ENCODE peak calls at places on chromosome 7, in four cellular contexts. O is K562, P is HL-60, D is GM12878. N is an unnamed sample.

GRCh38 chr7:8938036-8938435 is 504.6 kb downstream of the NXPH1 start:
- DNase-seq in P (no peak), D (no peak), O (no peak), N (no peak)

GRCh38 chr7:155108144-155108901 is 38.2 kb downstream of the HTR5A start:
- DNase-seq in O (no peak), P (no peak), D (no peak), N (no peak)

GRCh38 chr7:86972072-86972471 is 87.4 kb downstream of the ELAPOR2 start:
- DNase-seq in P (no peak), D (no peak), O (no peak), N (no peak)

GRCh38 chr7:112529486-112529885 is 48.7 kb downstream of the LSMEM1 start:
- DNase-seq in D (no peak), O (no peak), P (no peak), N (no peak)

GRCh38 chr7:33243319-33243881 is 114.0 kb downstream of the BBS9 start:
- DNase-seq in O (peak), P (no peak), D (no peak), N (no peak)

GRCh38 chr7:20350518-20350951 is 19.8 kb downstream of the ITGB8 start:
- DNase-seq in D (no peak), O (no peak), P (no peak), N (no peak)

GRCh38 chr7:135158141-135158655 is 10.3 kb downstream of the TMEM140 start:
- DNase-seq in O (no peak), P (no peak), D (no peak), N (no peak)

GRCh38 chr7:32892521-32893224 is 1.1 kb upstream of the KBTBD2 start:
- DNase-seq in O (peak), P (no peak), D (no peak), N (no peak)

GRCh38 chr7:90552521-90552920 is 43.6 kb upstream of the CDK14 start:
- DNase-seq in P (no peak), D (no peak), O (no peak), N (no peak)

GRCh38 chr7:27942711-27943110 is 202.7 kb downstream of the TAX1BP1 start:
- DNase-seq in D (no peak), O (no peak), P (no peak), N (no peak)

GRCh38 chr7:27943261-27943660 is 203.3 kb downstream of the TAX1BP1 start:
- DNase-seq in P (no peak), O (no peak), D (no peak), N (no peak)

GRCh38 chr7:27946351-27946750 is 206.4 kb downstream of the TAX1BP1 start:
- DNase-seq in P (no peak), O (no peak), D (no peak), N (no peak)

GRCh38 chr7:27945356-27945755 is 205.4 kb downstream of the TAX1BP1 start:
- DNase-seq in O (no peak), P (no peak), D (no peak), N (no peak)

GRCh38 chr7:27944626-27945025 is 204.7 kb downstream of the TAX1BP1 start:
- DNase-seq in D (no peak), O (no peak), P (no peak), N (no peak)
- TF ChIP-seq POLR2AphosphoS5 in D (no peak), O (no peak), P (no peak), N (no peak)

DNA sequence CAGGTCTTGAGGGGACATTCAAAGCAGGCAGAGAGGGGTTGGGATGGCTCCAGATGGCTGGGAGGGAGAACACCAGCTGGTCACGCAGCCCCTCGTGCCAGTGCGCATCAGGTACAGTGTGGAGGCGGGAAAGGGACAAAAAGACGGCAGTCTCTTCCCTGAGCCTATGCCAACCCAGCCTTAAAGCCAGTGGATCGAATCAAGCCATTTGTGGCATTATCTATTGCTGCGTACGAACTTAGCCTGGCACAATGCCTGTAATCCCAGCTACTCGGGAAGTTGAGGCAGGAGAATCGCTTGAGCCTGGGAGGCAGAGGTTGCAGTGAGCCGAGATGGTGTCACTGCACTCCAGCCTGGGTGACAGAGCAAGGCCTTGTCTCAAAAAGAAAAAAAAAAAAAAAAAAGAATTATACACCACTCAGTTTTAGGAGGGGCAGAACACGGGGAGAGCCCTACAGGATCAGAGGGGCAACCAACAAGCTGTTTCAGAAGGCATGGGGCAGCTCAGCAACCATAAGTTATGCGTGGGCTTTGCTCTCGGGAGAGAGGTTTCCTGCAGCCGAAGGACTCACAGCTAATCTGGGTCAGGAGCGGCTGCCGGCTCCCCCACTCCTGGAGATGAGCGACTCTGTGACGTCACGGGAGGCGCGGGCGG is 357 bp upstream of the NDUFB2 start:
- DNase-seq in O (peak), P (no peak), D (no peak), N (peak)
- TF ChIP-seq SPI1 in O (no peak), P (no peak), D (no peak), N (no peak)

DNA sequence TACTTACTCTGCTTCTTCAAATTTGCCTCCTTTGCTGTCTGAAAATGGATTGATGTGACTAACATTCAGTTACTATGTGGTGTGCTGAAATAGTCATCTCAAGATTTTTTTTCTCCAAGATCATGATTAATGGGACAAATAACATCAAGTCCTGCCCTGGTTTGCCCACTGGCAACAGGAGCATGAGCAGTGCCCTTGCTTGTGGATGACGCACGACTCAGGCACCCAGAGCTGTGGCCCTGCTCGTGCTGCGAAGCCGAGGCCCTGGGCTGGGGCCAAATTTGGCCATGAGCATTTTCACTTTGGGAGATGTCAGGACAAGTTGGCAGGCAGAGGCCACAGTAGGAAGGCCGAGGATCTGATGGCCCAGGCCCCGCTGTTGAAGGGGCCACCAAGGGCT is 239.8 kb upstream of the IGFBP3 start:
- DNase-seq in O (no peak), D (no peak), P (no peak), N (no peak)
- TF ChIP-seq POLR2AphosphoS5 in O (no peak), D (no peak), P (no peak), N (no peak)

DNA sequence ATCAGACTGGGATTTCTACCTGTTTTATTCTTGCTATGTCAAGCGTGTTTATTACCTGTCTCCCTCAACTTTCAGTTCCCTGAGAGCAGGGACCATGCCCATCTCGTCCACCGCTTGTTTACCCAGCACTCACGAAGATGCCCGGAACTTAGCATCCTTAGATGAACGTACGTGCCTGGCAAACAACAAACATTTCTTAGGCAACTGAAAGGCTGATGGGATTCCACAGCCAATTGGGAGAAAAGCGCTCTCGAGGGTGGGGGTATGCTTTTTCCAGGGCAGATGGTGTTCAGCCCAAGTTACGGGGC is 365 bp upstream of the CHPF2 start:
- DNase-seq in O (no peak), D (no peak), P (no peak), N (no peak)
- TF ChIP-seq SPI1 in O (no peak), D (no peak), P (no peak), N (no peak)

GRCh38 chr7:353746-354325 is 63.9 kb downstream of the FOXL3 start:
- DNase-seq in D (no peak), O (no peak), P (no peak), N (no peak)

GRCh38 chr7:348480-348844 is 58.5 kb downstream of the FOXL3 start:
- DNase-seq in P (no peak), O (no peak), D (no peak), N (no peak)

GRCh38 chr7:348962-349755 is 59.2 kb downstream of the FOXL3 start:
- DNase-seq in O (no peak), D (no peak), P (no peak), N (no peak)

GRCh38 chr7:351681-352480 is 61.9 kb downstream of the FOXL3 start:
- DNase-seq in D (no peak), O (no peak), P (no peak), N (no peak)

GRCh38 chr7:351256-351655 is 61.3 kb downstream of the FOXL3 start:
- DNase-seq in O (no peak), P (no peak), D (no peak), N (no peak)
- TF ChIP-seq POLR2AphosphoS5 in O (no peak), P (no peak), D (no peak), N (no peak)

DNA sequence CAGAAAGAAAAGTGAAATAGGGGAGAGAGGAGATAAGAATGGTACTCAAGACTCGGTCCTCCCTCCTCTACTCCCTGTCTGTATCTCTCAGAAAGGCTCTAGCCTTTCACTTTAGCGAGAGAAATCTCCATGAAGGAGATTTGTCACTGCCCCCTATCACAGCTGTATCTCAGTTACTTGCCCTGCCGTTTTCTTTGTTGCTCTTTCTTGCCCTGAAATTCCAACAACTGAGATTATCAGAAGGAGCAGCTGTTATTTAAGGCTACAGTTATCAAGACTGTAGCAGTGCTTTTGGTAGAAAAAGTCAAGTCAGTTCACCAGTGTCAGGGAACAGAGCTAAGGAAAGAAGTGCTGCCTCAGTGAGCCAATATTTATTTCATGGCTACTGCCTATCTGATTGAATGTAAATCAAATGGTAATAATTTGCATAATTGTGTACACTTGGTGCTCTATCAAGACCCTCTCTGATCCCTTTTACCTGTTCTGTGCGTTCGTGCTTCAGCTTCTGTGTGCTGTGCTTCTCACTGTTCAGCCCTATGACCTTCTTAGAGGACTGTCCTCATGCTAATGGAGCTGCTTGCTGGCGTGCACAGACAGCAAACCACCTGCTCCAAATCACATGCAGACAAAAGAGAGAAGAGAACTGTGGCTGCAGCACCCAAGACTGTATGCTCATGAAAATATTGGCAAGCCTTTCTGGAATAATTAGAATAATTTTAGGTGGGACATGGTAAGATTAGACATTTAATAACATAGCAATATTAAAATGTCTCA is 180.2 kb upstream of the FAM3C start:
- DNase-seq in P (no peak), O (no peak), D (no peak), N (no peak)
- TF ChIP-seq SPI1 in P (no peak), O (no peak), D (no peak), N (no peak)

GRCh38 chr7:106009511-106010226 is 46.6 kb downstream of the CDHR3 start:
- DNase-seq in P (peak), O (peak), D (no peak), N (peak)
- TF ChIP-seq POLR2AphosphoS5 in P (no peak), O (no peak), D (no peak), N (no peak)

GRCh38 chr7:156496491-156497264 is 143.9 kb upstream of the RNF32 start:
- DNase-seq in O (no peak), D (no peak), P (no peak), N (no peak)
- TF ChIP-seq SPI1 in O (no peak), D (no peak), P (no peak), N (no peak)

GRCh38 chr7:141549582-141549981 is 1.6 kb upstream of the AGK start:
- DNase-seq in O (no peak), D (no peak), P (no peak), N (no peak)

GRCh38 chr7:141551773-141552162 is 558 bp downstream of the AGK start:
- DNase-seq in O (no peak), P (no peak), D (no peak), N (no peak)

GRCh38 chr7:141550694-141551079 is 523 bp upstream of the AGK start:
- DNase-seq in O (no peak), D (no peak), P (no peak), N (peak)

GRCh38 chr7:141551080-141551772 is at the start of gene AGK:
- DNase-seq in O (peak), P (peak), D (no peak), N (peak)
- TF ChIP-seq POLR2AphosphoS5 in O (peak), P (peak), D (peak), N (peak)

N was measured in GM12891.